ENCODE peak calls at places on chromosomes 1 and 21, in eight cellular contexts. D is brain microvascular endothelial cell, Z is right lobe of liver, L is IMR-90, N is A673, I is AG04450, C is neuronal stem cell, V is colonic mucosa. Q is an unnamed sample.

GRCh38 chr1:199700551-199700950 is 327.0 kb upstream of the NR5A2 start:
- DNase-seq in N (no peak), C (no peak), I (no peak), Z (no peak), D (no peak), V (no peak), L (no peak), Q (no peak)

GRCh38 chr1:190022709-190023108 is 455.0 kb downstream of the BRINP3 start:
- DNase-seq in L (peak; percentile 75), D (no peak), I (no peak), N (no peak), Z (no peak), C (no peak), V (no peak), Q (no peak)

GRCh38 chr1:172697463-172698100 is 38.7 kb downstream of the FASLG start:
- DNase-seq in D (no peak), C (no peak), N (peak; percentile 14), Z (no peak), L (no peak), V (no peak), I (no peak), Q (peak; percentile 53)

GRCh38 chr1:65209005-65209885 is 61.2 kb downstream of the AK4 start:
- DNase-seq in D (peak; percentile 51), N (peak; percentile 48), V (peak; percentile 45), L (peak; percentile 47), C (no peak), Z (no peak), I (no peak), Q (peak; percentile 48)

GRCh38 chr1:3668585-3669300 is 16.4 kb downstream of the TP73 start:
- DNase-seq in L (no peak), I (no peak), V (peak; percentile 88), N (no peak), D (no peak), C (no peak), Z (peak; percentile 96), Q (peak; percentile 89)

GRCh38 chr1:14678011-14678638 is 79.6 kb downstream of the KAZN start:
- DNase-seq in V (no peak), D (no peak), N (no peak), C (no peak), Z (no peak), I (no peak), L (no peak), Q (no peak)

GRCh38 chr21:32463367-32463766 is 50.9 kb downstream of the EVA1C start:
- DNase-seq in L (peak; percentile 29), V (no peak), Z (no peak), N (peak; percentile 77), C (no peak), I (no peak), D (peak; percentile 81), Q (no peak)

GRCh38 chr1:108149796-108150467 is 50.2 kb downstream of the SLC25A24 start:
- DNase-seq in N (no peak), L (peak; percentile 46), I (no peak), Z (no peak), C (no peak), V (no peak), D (peak; percentile 29), Q (no peak)

DNA sequence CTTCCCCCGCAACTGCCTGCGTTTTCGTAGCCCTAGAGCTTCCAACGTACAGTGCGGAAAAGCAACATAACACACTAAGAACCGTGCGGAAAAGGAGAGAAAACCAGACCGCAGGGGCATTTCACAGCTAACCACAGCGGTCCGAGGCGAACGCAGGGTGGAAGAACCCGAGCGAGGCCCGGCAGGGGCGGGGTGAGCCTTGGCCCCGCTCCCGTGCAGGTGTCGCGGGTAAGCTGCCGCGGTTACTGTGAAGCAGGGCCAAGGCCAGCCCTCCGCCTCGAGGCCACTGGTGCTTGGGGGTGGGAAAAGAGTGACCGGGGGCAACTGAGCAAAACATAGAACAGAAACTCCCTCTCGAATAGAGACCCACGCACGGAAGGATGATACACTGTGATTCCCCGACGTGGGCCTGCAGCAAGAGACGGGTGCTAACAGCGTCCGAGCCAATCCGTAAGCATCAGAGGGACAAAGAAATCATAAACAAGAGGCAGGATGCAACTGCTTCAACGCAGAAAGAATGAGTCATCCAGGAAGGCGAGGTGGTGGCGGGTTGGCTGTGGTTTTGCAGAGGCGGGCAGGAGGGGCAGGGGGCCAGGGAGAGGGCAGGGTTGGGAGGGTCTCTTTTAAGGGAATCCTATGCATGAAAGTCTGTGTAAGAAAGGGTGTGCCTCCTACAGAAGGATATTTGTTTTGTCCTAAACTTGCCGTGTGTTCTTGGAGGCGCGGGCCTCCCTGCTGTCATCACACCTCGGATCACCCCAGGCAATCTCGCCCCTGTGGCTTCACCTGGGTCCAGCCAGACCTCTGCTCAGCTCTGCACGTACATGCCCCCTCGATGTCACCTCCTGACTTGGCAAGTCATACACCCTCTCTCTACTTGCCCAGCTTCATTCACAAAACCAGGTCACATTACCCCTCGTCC is 7.3 kb downstream of the GNG4 start:
- DNase-seq in I (no peak), V (no peak), D (peak; percentile 61), C (no peak), Z (no peak), L (peak; percentile 67), N (no peak), Q (peak; percentile 19)
- H3K27ac ChIP-seq in I (no peak overlapping the region), V (no peak overlapping the region), D (no peak overlapping the region), C (no peak overlapping the region), Z (no peak overlapping the region), L (no peak overlapping the region), N (no peak overlapping the region), Q (no peak overlapping the region)

GRCh38 chr1:177306019-177306415 is 135.3 kb downstream of the BRINP2 start:
- DNase-seq in Z (no peak), C (no peak), I (no peak), D (no peak), V (no peak), N (no peak), L (no peak), Q (no peak)

GRCh38 chr1:177306981-177307380 is 136.2 kb downstream of the BRINP2 start:
- DNase-seq in C (no peak), L (no peak), V (no peak), I (no peak), Z (no peak), N (no peak), D (no peak), Q (no peak)

GRCh38 chr1:177302365-177303044 is 131.7 kb downstream of the BRINP2 start:
- DNase-seq in N (peak; percentile 25), I (no peak), V (no peak), C (no peak), Z (no peak), D (no peak), L (no peak), Q (no peak)

GRCh38 chr1:177307771-177308170 is 137.0 kb downstream of the BRINP2 start:
- DNase-seq in N (no peak), V (no peak), D (no peak), Z (no peak), C (no peak), I (no peak), L (peak; percentile 5), Q (no peak)

DNA sequence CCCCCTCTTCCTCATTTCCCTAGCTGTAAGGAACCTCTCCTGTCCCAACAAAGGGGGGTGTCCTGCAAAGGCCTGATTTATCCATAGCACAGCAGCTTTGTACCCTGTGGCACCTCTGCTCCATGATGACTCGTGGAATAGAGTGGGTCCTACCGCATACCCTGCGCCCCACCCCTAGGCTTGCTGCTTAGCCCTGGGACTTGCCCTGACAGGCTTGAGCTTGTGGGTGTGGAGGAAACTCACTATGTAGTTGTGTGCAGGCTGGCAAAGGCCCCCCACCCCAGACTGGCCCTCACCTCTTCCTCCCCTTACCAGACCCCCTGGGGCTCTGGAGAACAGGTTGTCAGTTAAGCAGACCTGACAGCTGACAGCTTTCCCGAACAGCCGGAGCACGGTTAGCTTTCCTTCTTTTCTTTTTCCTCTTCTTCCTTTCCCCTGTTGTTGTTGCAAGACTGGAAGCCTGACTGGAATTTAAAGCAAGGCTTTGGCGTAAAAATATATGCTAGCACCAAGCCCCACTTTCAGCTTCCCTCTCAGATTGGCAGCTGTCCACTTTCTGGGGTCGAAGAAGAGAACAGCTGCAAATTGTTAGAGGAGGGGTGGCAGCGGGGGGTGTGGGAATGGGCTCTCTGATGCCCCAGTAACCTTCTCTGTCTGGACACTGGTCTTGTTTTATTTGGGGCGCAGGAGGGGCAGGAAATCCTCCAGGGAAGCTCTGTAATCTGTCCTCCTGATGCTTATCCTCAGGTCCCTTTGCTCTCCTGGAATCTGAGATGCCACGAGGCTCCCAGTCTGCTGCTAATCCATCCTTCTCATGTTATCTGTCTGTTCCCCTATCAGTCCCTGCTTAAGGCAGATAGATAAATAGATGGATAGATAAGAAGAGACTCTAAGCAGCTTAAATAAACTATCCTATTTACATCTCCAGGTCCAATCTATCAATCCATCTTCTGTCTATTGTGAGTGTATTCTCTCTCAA is 134.6 kb downstream of the BRINP2 start:
- DNase-seq in N (no peak), V (no peak), L (no peak), C (no peak), Z (no peak), D (no peak), I (no peak), Q (no peak)
- H3K27ac ChIP-seq in N (no peak overlapping the region), V (no peak overlapping the region), L (no peak overlapping the region), C (no peak overlapping the region), Z (no peak overlapping the region), D (no peak overlapping the region), I (no peak overlapping the region), Q (no peak overlapping the region)

DNA sequence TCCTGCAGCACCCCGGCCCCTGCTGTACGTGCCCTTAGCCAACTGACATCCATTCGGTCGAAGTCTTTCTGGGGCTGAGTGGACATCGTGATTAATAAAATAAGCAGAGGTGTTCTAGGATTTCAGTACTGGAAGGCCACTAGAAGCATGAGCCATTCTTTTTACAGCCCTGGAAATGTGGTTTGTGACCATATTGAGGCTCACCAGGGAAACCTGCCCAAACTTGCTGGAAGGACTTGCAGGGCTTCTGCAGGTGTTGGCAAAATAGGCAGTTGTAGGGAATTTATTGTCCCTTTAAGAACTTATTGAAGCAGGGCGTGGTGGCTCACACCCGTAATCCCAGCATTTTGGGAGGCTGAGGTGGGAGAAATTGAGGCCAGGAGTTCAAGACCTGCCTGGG is 80.8 kb downstream of the DOP1B start:
- DNase-seq in C (no peak), I (no peak), Z (no peak), V (no peak), L (no peak), D (no peak), N (no peak), Q (no peak)
- H3K27ac ChIP-seq in C (no peak overlapping the region), I (no peak overlapping the region), Z (no peak overlapping the region), V (no peak overlapping the region), L (no peak overlapping the region), D (no peak overlapping the region), N (no peak overlapping the region), Q (no peak overlapping the region)

GRCh38 chr1:178718520-178718919 is 6.5 kb upstream of the RALGPS2 start:
- DNase-seq in C (no peak), N (no peak), D (no peak), V (no peak), I (no peak), L (no peak), Z (no peak), Q (no peak)

GRCh38 chr1:178716111-178716510 is 8.9 kb upstream of the RALGPS2 start:
- DNase-seq in N (no peak), V (no peak), C (no peak), D (no peak), Z (no peak), I (no peak), L (peak; percentile 64), Q (no peak)

GRCh38 chr1:178713270-178713669 is 11.8 kb upstream of the RALGPS2 start:
- DNase-seq in Z (no peak), L (no peak), I (no peak), V (no peak), D (no peak), C (no peak), N (peak; percentile 11), Q (no peak)

DNA sequence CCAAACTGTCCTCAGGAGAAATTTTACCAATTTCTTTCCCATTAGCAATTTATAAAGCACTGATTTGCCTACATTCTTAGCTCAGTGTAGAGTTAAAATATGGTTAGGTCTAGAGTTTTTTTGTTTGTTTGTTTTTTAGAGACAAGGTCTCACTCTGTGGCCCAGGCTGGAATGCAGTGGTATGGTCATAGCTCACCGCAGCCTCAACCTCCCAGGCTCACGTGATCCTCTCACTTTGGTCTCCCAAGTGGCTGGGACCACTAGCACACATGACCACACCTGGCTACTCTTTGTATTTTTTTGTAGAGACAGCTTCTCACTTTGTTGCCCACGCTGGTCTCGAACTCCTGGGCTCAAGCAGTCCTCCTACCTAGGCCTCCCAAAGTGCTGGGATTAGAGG is 10.6 kb upstream of the RALGPS2 start:
- DNase-seq in C (no peak), N (no peak), L (no peak), I (no peak), V (no peak), D (no peak), Z (no peak), Q (no peak)
- H3K27ac ChIP-seq in C (no peak overlapping the region), N (no peak overlapping the region), L (no peak overlapping the region), I (no peak overlapping the region), V (no peak overlapping the region), D (no peak overlapping the region), Z (no peak overlapping the region), Q (no peak overlapping the region)